ENCODE peak calls at places on chromosome 13, in ten cellular contexts. G, F, Y, Z, J, H, K, E, W and C are unnamed samples.

GRCh38 chr13:47216176-47216822 is 319.4 kb upstream of the HTR2A start:
- DNase-seq in G (no peak), F (no peak), Y (no peak), Z (no peak), J (no peak), H (no peak), K (no peak), E (no peak), W (peak; percentile 57), C (no peak)

GRCh38 chr13:28459911-28460310 is 35.0 kb downstream of the FLT1 start:
- DNase-seq in G (no peak), F (no peak), Y (no peak), Z (no peak), J (no peak), H (no peak), K (no peak), E (no peak), W (no peak), C (no peak)

GRCh38 chr13:113762538-113762937 is 3.5 kb downstream of the TMEM255B start:
- DNase-seq in G (no peak), F (peak; percentile 15), Y (no peak), Z (peak; percentile 17), J (no peak), H (no peak), K (no peak), E (no peak), W (no peak), C (no peak)

GRCh38 chr13:69910800-69911199 is 196.8 kb upstream of the ATXN8OS start:
- DNase-seq in G (no peak), F (no peak), Y (no peak), Z (no peak), J (no peak), H (no peak), K (peak; percentile 10), E (no peak), W (no peak), C (no peak)

GRCh38 chr13:22061371-22061805 is 390.5 kb downstream of the FGF9 start:
- DNase-seq in G (no peak), F (no peak), Y (no peak), Z (no peak), J (no peak), H (no peak), K (no peak), E (no peak), W (no peak), C (no peak)

GRCh38 chr13:53201454-53202225 is 173.0 kb downstream of the OLFM4 start:
- DNase-seq in G (no peak), F (no peak), Y (peak; percentile 21), Z (no peak), J (peak; percentile 15), H (no peak), K (no peak), E (no peak), W (no peak), C (peak; percentile 86)

GRCh38 chr13:95083758-95084157 is 217.5 kb downstream of the ABCC4 start:
- DNase-seq in G (no peak), F (no peak), Y (no peak), Z (no peak), J (no peak), H (no peak), K (no peak), E (no peak), W (peak; percentile 90), C (no peak)

GRCh38 chr13:106488671-106489070 is 46.8 kb downstream of the EFNB2 start:
- DNase-seq in G (no peak), F (no peak), Y (no peak), Z (no peak), J (no peak), H (no peak), K (no peak), E (no peak), W (no peak), C (no peak)

GRCh38 chr13:37869756-37870488 is at the start of gene TRPC4:
- DNase-seq in G (peak; percentile 1), F (peak; percentile 31), Y (peak; percentile 62), Z (peak; percentile 60), J (peak; percentile 20), H (no peak), K (peak; percentile 12), E (no peak), W (peak; percentile 59), C (peak; percentile 22)

GRCh38 chr13:28492527-28493367 is 2.2 kb downstream of the FLT1 start:
- DNase-seq in G (no peak), F (no peak), Y (no peak), Z (no peak), J (no peak), H (no peak), K (no peak), E (no peak), W (no peak), C (no peak)

GRCh38 chr13:105961438-105961837 is 574.0 kb downstream of the EFNB2 start:
- DNase-seq in G (no peak), F (no peak), Y (no peak), Z (no peak), J (no peak), H (no peak), K (no peak), E (no peak), W (no peak), C (no peak)

GRCh38 chr13:113962975-113963374 is 10.9 kb downstream of the C13orf46 start:
- DNase-seq in G (no peak), F (no peak), Y (peak; percentile 22), Z (no peak), J (no peak), H (no peak), K (no peak), E (no peak), W (no peak), C (no peak)

GRCh38 chr13:27006519-27007161 is 165.0 kb downstream of the USP12 start:
- DNase-seq in G (no peak), F (peak; percentile 54), Y (no peak), Z (no peak), J (peak; percentile 55), H (no peak), K (no peak), E (no peak), W (peak; percentile 12), C (peak; percentile 88)

GRCh38 chr13:80037505-80037888 is 303.4 kb downstream of the SPRY2 start:
- DNase-seq in G (no peak), F (no peak), Y (no peak), Z (no peak), J (no peak), H (no peak), K (no peak), E (no peak), W (peak; percentile 95), C (no peak)

GRCh38 chr13:80038371-80038770 is 302.6 kb downstream of the SPRY2 start:
- DNase-seq in G (no peak), F (no peak), Y (no peak), Z (no peak), J (no peak), H (no peak), K (no peak), E (no peak), W (no peak), C (no peak)

GRCh38 chr13:80040219-80040976 is 300.5 kb downstream of the SPRY2 start:
- DNase-seq in G (peak; percentile 39), F (no peak), Y (no peak), Z (no peak), J (no peak), H (no peak), K (no peak), E (no peak), W (peak; percentile 100), C (no peak)

GRCh38 chr13:80039000-80039399 is 301.9 kb downstream of the SPRY2 start:
- DNase-seq in G (no peak), F (no peak), Y (no peak), Z (no peak), J (no peak), H (no peak), K (no peak), E (no peak), W (no peak), C (no peak)

GRCh38 chr13:80040977-80041310 is 300.0 kb downstream of the SPRY2 start:
- DNase-seq in G (no peak), F (no peak), Y (no peak), Z (no peak), J (no peak), H (no peak), K (no peak), E (no peak), W (no peak), C (no peak)
- H3K4me3 ChIP-seq in G (peak overlapping the region; percentile 21), F (no peak overlapping the region), Y (no peak overlapping the region), Z (no peak overlapping the region), J (no peak overlapping the region), H (no peak overlapping the region), K (no peak overlapping the region), E (no peak overlapping the region), W (no peak overlapping the region), C (no peak overlapping the region)

GRCh38 chr13:42048323-42048624 is 174 bp upstream of the DGKH start:
- DNase-seq in G (no peak), F (no peak), Y (no peak), Z (no peak), J (no peak), H (no peak), K (no peak), E (no peak), W (no peak), C (no peak)

GRCh38 chr13:42047561-42048322 is 706 bp upstream of the DGKH start:
- DNase-seq in G (peak; percentile 40), F (peak; percentile 57), Y (peak; percentile 43), Z (peak; percentile 53), J (peak; percentile 76), H (no peak), K (no peak), E (no peak), W (peak; percentile 70), C (peak; percentile 65)

GRCh38 chr13:42046448-42046847 is 2.0 kb upstream of the DGKH start:
- DNase-seq in G (no peak), F (no peak), Y (no peak), Z (no peak), J (no peak), H (no peak), K (no peak), E (no peak), W (no peak), C (no peak)

GRCh38 chr13:42049454-42049780 is 969 bp downstream of the DGKH start:
- DNase-seq in G (no peak), F (no peak), Y (no peak), Z (no peak), J (no peak), H (no peak), K (no peak), E (no peak), W (no peak), C (no peak)

GRCh38 chr13:42048625-42049453 is at the start of gene DGKH:
- DNase-seq in G (peak; percentile 61), F (peak; percentile 85), Y (peak; percentile 91), Z (peak; percentile 87), J (peak; percentile 90), H (no peak), K (no peak), E (peak; percentile 58), W (peak; percentile 78), C (peak; percentile 94)
- TF ChIP-seq POLR2A in G (peak; percentile 29), F (no peak), Y (no peak), Z (no peak), J (peak; percentile 68), H (peak; percentile 65), K (no peak), E (no peak), W (peak; percentile 39), C (peak; percentile 35)

GRCh38 chr13:36453518-36453917 is 21.2 kb downstream of the CCNA1 start:
- DNase-seq in G (no peak), F (no peak), Y (no peak), Z (no peak), J (no peak), H (no peak), K (no peak), E (no peak), W (peak; percentile 2), C (no peak)
- TF ChIP-seq CTCF in G (no peak), F (no peak), Y (peak; percentile 33), Z (no peak), J (no peak), H (no peak), K (peak; percentile 43), E (no peak), W (peak; percentile 15), C (peak; percentile 10)

GRCh38 chr13:43128504-43128929 is 105.1 kb downstream of the DNAJC15 start:
- DNase-seq in G (no peak), F (no peak), Y (no peak), Z (no peak), J (no peak), H (no peak), K (no peak), E (no peak), W (no peak), C (no peak)
- H3K4me3 ChIP-seq in G (no peak overlapping the region), F (no peak overlapping the region), Y (peak overlapping the region; percentile 16), Z (peak overlapping the region; percentile 5), J (peak overlapping the region; percentile 5), H (peak overlapping the region; percentile 29), K (no peak overlapping the region), E (no peak overlapping the region), W (no peak overlapping the region), C (no peak overlapping the region)